ENCODE peak calls at places on chromosomes 5 and 9, in seven cellular contexts. I, O, G, B, U, J and L are unnamed samples.
A peak's percentile ranks its signal among the peaks of the same experiment; 100 is the strongest.

GRCh38 chr5:141692919-141693848 is 11.2 kb upstream of the ARAP3 start:
- DNase-seq in G (peak; percentile 45), I (peak; percentile 51), U (no peak), O (peak; percentile 24), B (no peak), J (no peak), L (no peak)

GRCh38 chr9:35951736-35952135 is 6.2 kb downstream of the OR2S2 start:
- DNase-seq in J (no peak), I (no peak), B (no peak), U (no peak), O (no peak), G (peak; percentile 72), L (no peak)

GRCh38 chr9:89605181-89606048 is 603 bp downstream of the GADD45G start:
- DNase-seq in I (peak; percentile 50), G (peak; percentile 50), U (peak; percentile 12), O (no peak), B (peak; percentile 65), J (no peak), L (no peak)

GRCh38 chr9:127561491-127562270 is 50.4 kb upstream of the STXBP1 start:
- DNase-seq in I (no peak), O (no peak), J (peak; percentile 89), G (peak; percentile 98), U (peak; percentile 92), B (peak; percentile 78), L (peak; percentile 35)

GRCh38 chr9:21660976-21661375 is 141.5 kb upstream of the MTAP start:
- DNase-seq in G (no peak), O (no peak), I (no peak), U (no peak), J (no peak), B (no peak), L (no peak)

GRCh38 chr9:20781086-20781485 is 97.0 kb downstream of the FOCAD start:
- DNase-seq in O (no peak), I (no peak), U (no peak), J (no peak), B (no peak), G (no peak), L (no peak)

GRCh38 chr9:87855061-87855460 is 27.6 kb upstream of the SPATA31E1 start:
- DNase-seq in G (no peak), B (no peak), J (no peak), O (no peak), I (no peak), U (no peak), L (no peak)

GRCh38 chr9:83056180-83056579 is 6.8 kb downstream of the RASEF start:
- DNase-seq in I (no peak), U (no peak), G (no peak), O (no peak), B (no peak), J (no peak), L (no peak)

GRCh38 chr9:135780086-135780485 is 78.1 kb downstream of the KCNT1 start:
- DNase-seq in J (no peak), I (no peak), G (no peak), B (no peak), O (no peak), U (no peak), L (no peak)

GRCh38 chr9:82036101-82036500 is 47.5 kb downstream of the SPATA31D1 start:
- DNase-seq in I (no peak), B (no peak), J (no peak), U (no peak), G (no peak), O (no peak), L (no peak)

GRCh38 chr9:81522721-81523551 is 166.4 kb downstream of the TLE1 start:
- DNase-seq in G (peak; percentile 78), I (no peak), J (peak; percentile 12), B (no peak), U (peak; percentile 24), O (no peak), L (no peak)